ENCODE peak calls at places on chromosomes 13 and 19, in ten cellular contexts. One of them, this sample, is unnamed.

GRCh38 chr13:44815507-44816074 is 173.7 kb downstream of the NUFIP1 start:
- DNase-seq in HepG2: peak
- DNase-seq in brain microvascular endothelial cell: peak
- DNase-seq in Peyer's patch: no peak
- DNase-seq in BE2C: no peak
- DNase-seq in IMR-90: peak
- DNase-seq in transverse colon: no peak
- DNase-seq in breast epithelium: no peak
- DNase-seq in astrocyte of the cerebellum: peak
- DNase-seq in heart right ventricle: no peak
- DNase-seq in this sample: peak

GRCh38 chr19:10227215-10227971 is 3.7 kb downstream of the S1PR2 start:
- DNase-seq in HepG2: no peak
- DNase-seq in brain microvascular endothelial cell: no peak
- DNase-seq in Peyer's patch: no peak
- DNase-seq in BE2C: no peak
- DNase-seq in IMR-90: no peak
- DNase-seq in transverse colon: no peak
- DNase-seq in breast epithelium: no peak
- DNase-seq in astrocyte of the cerebellum: no peak
- DNase-seq in heart right ventricle: peak
- DNase-seq in this sample: no peak

GRCh38 chr13:113863511-113864302 is at the start of gene GAS6:
- DNase-seq in HepG2: no peak
- DNase-seq in brain microvascular endothelial cell: no peak
- DNase-seq in Peyer's patch: peak
- DNase-seq in BE2C: peak
- DNase-seq in IMR-90: no peak
- DNase-seq in transverse colon: peak
- DNase-seq in breast epithelium: peak
- DNase-seq in astrocyte of the cerebellum: no peak
- DNase-seq in heart right ventricle: peak
- DNase-seq in this sample: peak

GRCh38 chr13:49400755-49401659 is 42.9 kb downstream of the CAB39L start:
- DNase-seq in HepG2: no peak
- DNase-seq in brain microvascular endothelial cell: peak
- DNase-seq in Peyer's patch: no peak
- DNase-seq in BE2C: no peak
- DNase-seq in IMR-90: peak
- DNase-seq in transverse colon: peak
- DNase-seq in breast epithelium: no peak
- DNase-seq in astrocyte of the cerebellum: no peak
- DNase-seq in heart right ventricle: no peak
- DNase-seq in this sample: peak

GRCh38 chr19:18418034-18418724 is 1.0 kb upstream of the SSBP4 start:
- DNase-seq in HepG2: no peak
- DNase-seq in brain microvascular endothelial cell: no peak
- DNase-seq in Peyer's patch: no peak
- DNase-seq in BE2C: no peak
- DNase-seq in IMR-90: no peak
- DNase-seq in transverse colon: no peak
- DNase-seq in breast epithelium: no peak
- DNase-seq in astrocyte of the cerebellum: no peak
- DNase-seq in heart right ventricle: no peak
- DNase-seq in this sample: no peak

GRCh38 chr13:60152114-60152513 is 11.6 kb downstream of the DIAPH3 start:
- DNase-seq in HepG2: no peak
- DNase-seq in brain microvascular endothelial cell: no peak
- DNase-seq in Peyer's patch: no peak
- DNase-seq in BE2C: no peak
- DNase-seq in IMR-90: peak
- DNase-seq in transverse colon: no peak
- DNase-seq in breast epithelium: no peak
- DNase-seq in astrocyte of the cerebellum: no peak
- DNase-seq in heart right ventricle: no peak
- DNase-seq in this sample: peak

GRCh38 chr13:46666727-46667456 is 113.9 kb downstream of the LRCH1 start:
- DNase-seq in HepG2: no peak
- DNase-seq in brain microvascular endothelial cell: no peak
- DNase-seq in Peyer's patch: no peak
- DNase-seq in BE2C: peak
- DNase-seq in IMR-90: no peak
- DNase-seq in transverse colon: no peak
- DNase-seq in breast epithelium: no peak
- DNase-seq in astrocyte of the cerebellum: no peak
- DNase-seq in heart right ventricle: peak
- DNase-seq in this sample: no peak

GRCh38 chr13:49093376-49093775 is 117.7 kb downstream of the FNDC3A start:
- DNase-seq in HepG2: peak
- DNase-seq in brain microvascular endothelial cell: no peak
- DNase-seq in Peyer's patch: no peak
- DNase-seq in BE2C: no peak
- DNase-seq in IMR-90: no peak
- DNase-seq in transverse colon: no peak
- DNase-seq in breast epithelium: no peak
- DNase-seq in astrocyte of the cerebellum: no peak
- DNase-seq in heart right ventricle: no peak
- DNase-seq in this sample: no peak

GRCh38 chr13:110637747-110638146 is 22.4 kb downstream of the NAXD start:
- DNase-seq in HepG2: no peak
- DNase-seq in brain microvascular endothelial cell: no peak
- DNase-seq in Peyer's patch: no peak
- DNase-seq in BE2C: no peak
- DNase-seq in IMR-90: no peak
- DNase-seq in transverse colon: no peak
- DNase-seq in breast epithelium: no peak
- DNase-seq in astrocyte of the cerebellum: no peak
- DNase-seq in heart right ventricle: no peak
- DNase-seq in this sample: no peak

GRCh38 chr13:101935828-101936227 is 466.0 kb downstream of the FGF14 start:
- DNase-seq in HepG2: no peak
- DNase-seq in brain microvascular endothelial cell: no peak
- DNase-seq in Peyer's patch: no peak
- DNase-seq in BE2C: no peak
- DNase-seq in IMR-90: no peak
- DNase-seq in transverse colon: no peak
- DNase-seq in breast epithelium: no peak
- DNase-seq in astrocyte of the cerebellum: no peak
- DNase-seq in heart right ventricle: no peak
- DNase-seq in this sample: no peak

GRCh38 chr19:35793381-35794165 is 18.2 kb downstream of the ARHGAP33 start:
- DNase-seq in HepG2: no peak
- DNase-seq in brain microvascular endothelial cell: peak
- DNase-seq in Peyer's patch: no peak
- DNase-seq in BE2C: no peak
- DNase-seq in IMR-90: no peak
- DNase-seq in transverse colon: no peak
- DNase-seq in breast epithelium: no peak
- DNase-seq in astrocyte of the cerebellum: no peak
- DNase-seq in heart right ventricle: no peak
- DNase-seq in this sample: peak

GRCh38 chr19:47049307-47049700 is 880 bp upstream of the TMEM160 start:
- DNase-seq in HepG2: no peak
- DNase-seq in brain microvascular endothelial cell: peak
- DNase-seq in Peyer's patch: no peak
- DNase-seq in BE2C: no peak
- DNase-seq in IMR-90: peak
- DNase-seq in transverse colon: no peak
- DNase-seq in breast epithelium: no peak
- DNase-seq in astrocyte of the cerebellum: peak
- DNase-seq in heart right ventricle: no peak
- DNase-seq in this sample: peak

GRCh38 chr19:16180611-16181010 is 4.6 kb upstream of the FAM32A start:
- DNase-seq in HepG2: no peak
- DNase-seq in brain microvascular endothelial cell: peak
- DNase-seq in Peyer's patch: no peak
- DNase-seq in BE2C: no peak
- DNase-seq in IMR-90: peak
- DNase-seq in transverse colon: no peak
- DNase-seq in breast epithelium: no peak
- DNase-seq in astrocyte of the cerebellum: no peak
- DNase-seq in heart right ventricle: no peak
- DNase-seq in this sample: peak

GRCh38 chr13:98509271-98510155 is 67.4 kb downstream of the STK24 start:
- DNase-seq in HepG2: peak
- DNase-seq in brain microvascular endothelial cell: peak
- DNase-seq in Peyer's patch: peak
- DNase-seq in BE2C: no peak
- DNase-seq in IMR-90: peak
- DNase-seq in transverse colon: peak
- DNase-seq in breast epithelium: no peak
- DNase-seq in astrocyte of the cerebellum: peak
- DNase-seq in heart right ventricle: no peak
- DNase-seq in this sample: peak
- H3K4me3 ChIP-seq in HepG2: no peak
- H3K4me3 ChIP-seq in brain microvascular endothelial cell: no peak
- H3K4me3 ChIP-seq in Peyer's patch: no peak
- H3K4me3 ChIP-seq in BE2C: no peak
- H3K4me3 ChIP-seq in IMR-90: no peak
- H3K4me3 ChIP-seq in transverse colon: no peak
- H3K4me3 ChIP-seq in breast epithelium: no peak
- H3K4me3 ChIP-seq in astrocyte of the cerebellum: no peak
- H3K4me3 ChIP-seq in heart right ventricle: no peak
- H3K4me3 ChIP-seq in this sample: no peak

DNA sequence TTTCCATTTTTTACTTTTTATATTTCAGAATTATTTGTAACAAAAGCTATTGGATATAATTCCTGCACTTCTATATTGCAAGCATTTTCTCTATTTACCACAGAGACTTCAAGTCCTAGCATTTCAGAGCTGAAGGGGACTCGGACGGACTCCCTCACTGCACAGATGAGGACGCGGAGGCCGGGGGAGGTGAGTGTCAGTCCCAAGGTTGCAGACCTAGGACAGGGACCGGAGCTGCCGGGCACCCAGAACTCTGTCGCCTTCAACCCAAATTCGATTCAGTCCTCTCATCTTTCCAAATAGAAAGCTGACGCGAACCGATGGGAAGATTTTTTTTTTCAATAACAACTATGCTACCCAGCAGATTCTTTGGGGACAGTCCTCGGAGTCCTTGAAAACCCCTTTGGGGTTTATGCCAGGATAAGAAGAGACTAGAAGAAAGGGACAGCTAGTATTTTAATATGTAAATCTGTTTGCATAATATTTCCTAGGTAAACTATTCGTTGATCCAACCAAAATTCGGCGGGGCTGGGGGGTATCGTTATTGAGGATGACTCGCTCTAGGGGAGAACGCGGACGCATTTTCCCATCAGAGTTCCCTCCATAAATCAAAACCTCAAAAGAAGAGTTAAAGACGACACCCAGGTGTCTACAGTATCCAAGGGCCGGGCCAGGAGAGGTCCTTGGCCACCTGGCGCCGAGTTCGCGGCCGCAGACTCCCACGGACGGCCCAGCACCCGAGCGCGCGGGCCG is 804 bp downstream of the FLT3 start:
- DNase-seq in HepG2: no peak
- DNase-seq in brain microvascular endothelial cell: no peak
- DNase-seq in Peyer's patch: no peak
- DNase-seq in BE2C: no peak
- DNase-seq in IMR-90: no peak
- DNase-seq in transverse colon: no peak
- DNase-seq in breast epithelium: no peak
- DNase-seq in astrocyte of the cerebellum: no peak
- DNase-seq in heart right ventricle: no peak
- DNase-seq in this sample: no peak
- H3K4me3 ChIP-seq in HepG2: peak
- H3K4me3 ChIP-seq in brain microvascular endothelial cell: no peak
- H3K4me3 ChIP-seq in Peyer's patch: peak
- H3K4me3 ChIP-seq in BE2C: no peak
- H3K4me3 ChIP-seq in IMR-90: peak
- H3K4me3 ChIP-seq in transverse colon: peak
- H3K4me3 ChIP-seq in breast epithelium: peak
- H3K4me3 ChIP-seq in astrocyte of the cerebellum: peak
- H3K4me3 ChIP-seq in heart right ventricle: peak
- H3K4me3 ChIP-seq in this sample: no peak

DNA sequence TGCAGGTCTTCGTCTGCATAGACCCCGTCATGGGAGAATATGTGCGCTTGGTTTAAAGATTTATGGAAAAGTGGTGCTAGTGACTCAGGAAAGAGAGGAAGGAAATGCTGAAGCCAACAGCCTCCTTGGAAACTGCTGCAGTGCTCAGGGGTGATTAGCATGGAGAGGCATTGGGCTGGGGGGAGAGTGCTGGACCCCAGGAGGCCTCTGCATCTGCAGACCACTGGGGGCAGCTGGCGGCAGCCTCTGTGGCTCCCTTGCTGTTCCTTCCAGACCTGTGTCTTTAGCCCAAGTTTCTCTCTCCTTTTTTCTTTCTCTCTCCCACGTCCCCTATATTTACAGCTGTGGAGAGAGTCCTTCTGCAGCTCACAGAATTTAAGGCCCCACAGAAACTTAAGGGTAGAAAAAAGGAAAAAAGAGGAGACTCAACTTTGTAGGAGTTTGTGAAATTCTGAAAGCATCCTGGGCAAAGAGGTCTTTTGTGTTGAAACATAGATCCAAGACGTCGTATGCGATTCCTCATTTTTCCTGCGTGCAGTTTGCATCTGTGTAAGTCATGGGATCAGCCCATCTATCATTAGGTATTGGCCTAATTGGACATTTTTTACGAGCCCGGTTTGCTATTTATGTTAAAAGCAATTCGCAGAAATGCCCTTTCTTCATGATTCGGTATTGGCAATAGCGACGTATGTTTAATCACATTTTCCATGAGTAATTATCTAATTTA is 116.2 kb upstream of the ZNF536 start:
- DNase-seq in HepG2: no peak
- DNase-seq in brain microvascular endothelial cell: no peak
- DNase-seq in Peyer's patch: no peak
- DNase-seq in BE2C: peak
- DNase-seq in IMR-90: no peak
- DNase-seq in transverse colon: no peak
- DNase-seq in breast epithelium: no peak
- DNase-seq in astrocyte of the cerebellum: no peak
- DNase-seq in heart right ventricle: no peak
- DNase-seq in this sample: no peak
- H3K4me3 ChIP-seq in HepG2: no peak
- H3K4me3 ChIP-seq in brain microvascular endothelial cell: no peak
- H3K4me3 ChIP-seq in Peyer's patch: no peak
- H3K4me3 ChIP-seq in BE2C: peak
- H3K4me3 ChIP-seq in IMR-90: no peak
- H3K4me3 ChIP-seq in transverse colon: no peak
- H3K4me3 ChIP-seq in breast epithelium: no peak
- H3K4me3 ChIP-seq in astrocyte of the cerebellum: no peak
- H3K4me3 ChIP-seq in heart right ventricle: no peak
- H3K4me3 ChIP-seq in this sample: no peak

DNA sequence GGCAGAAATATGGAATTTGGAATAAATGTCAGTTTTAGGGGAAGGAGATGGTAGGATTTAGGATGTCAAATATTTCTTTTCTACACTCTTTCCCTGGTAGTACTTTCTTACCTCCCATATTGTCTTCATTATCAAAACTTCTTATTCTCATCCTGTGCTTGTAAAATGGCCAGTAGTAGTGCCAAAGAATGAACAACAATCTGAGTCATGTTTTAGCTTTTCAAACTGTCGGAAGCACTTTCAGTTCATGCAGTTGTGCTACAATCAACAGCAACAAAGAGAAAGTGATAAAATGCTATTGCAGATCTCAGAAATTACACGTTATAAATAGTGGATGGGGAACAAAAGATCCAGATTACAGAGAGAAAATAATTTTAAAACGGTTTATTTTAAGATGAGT is 193.7 kb upstream of the RXFP2 start:
- DNase-seq in HepG2: no peak
- DNase-seq in brain microvascular endothelial cell: no peak
- DNase-seq in Peyer's patch: no peak
- DNase-seq in BE2C: no peak
- DNase-seq in IMR-90: no peak
- DNase-seq in transverse colon: no peak
- DNase-seq in breast epithelium: no peak
- DNase-seq in astrocyte of the cerebellum: no peak
- DNase-seq in heart right ventricle: no peak
- DNase-seq in this sample: no peak
- H3K4me3 ChIP-seq in HepG2: no peak
- H3K4me3 ChIP-seq in brain microvascular endothelial cell: no peak
- H3K4me3 ChIP-seq in Peyer's patch: no peak
- H3K4me3 ChIP-seq in BE2C: no peak
- H3K4me3 ChIP-seq in IMR-90: no peak
- H3K4me3 ChIP-seq in transverse colon: no peak
- H3K4me3 ChIP-seq in breast epithelium: no peak
- H3K4me3 ChIP-seq in astrocyte of the cerebellum: no peak
- H3K4me3 ChIP-seq in heart right ventricle: no peak
- H3K4me3 ChIP-seq in this sample: no peak

This sample was measured in epithelial cell of esophagus.